ENCODE peak calls at places on chromosome 4, in seven cellular contexts. W, U, K, E, Q, P and Z are unnamed samples.

GRCh38 chr4:145623831-145624230 is 4.6 kb downstream of the MMAA start:
- DNase-seq in W (no peak), U (peak), K (no peak), E (no peak), Q (no peak), P (no peak), Z (no peak)

GRCh38 chr4:2649604-2650114 is 106.5 kb downstream of the TNIP2 start:
- DNase-seq in W (no peak), U (no peak), K (no peak), E (no peak), Q (no peak), P (no peak), Z (no peak)

GRCh38 chr4:123190176-123190575 is 206.4 kb upstream of the SPRY1 start:
- DNase-seq in W (no peak), U (no peak), K (no peak), E (no peak), Q (no peak), P (no peak), Z (no peak)

GRCh38 chr4:8546766-8547107 is 33.5 kb upstream of the GPR78 start:
- DNase-seq in W (no peak), U (no peak), K (no peak), E (no peak), Q (no peak), P (no peak), Z (no peak)

GRCh38 chr4:68855771-68856170 is 40.0 kb downstream of the UGT2B10 start:
- DNase-seq in W (no peak), U (no peak), K (no peak), E (no peak), Q (no peak), P (no peak), Z (no peak)

GRCh38 chr4:14168919-14169318 is 541.4 kb upstream of the BOD1L1 start:
- DNase-seq in W (peak), U (peak), K (peak), E (no peak), Q (peak), P (peak), Z (peak)

GRCh38 chr4:185792384-185793146 is 19.4 kb downstream of the SORBS2 start:
- DNase-seq in W (no peak), U (no peak), K (peak), E (no peak), Q (no peak), P (peak), Z (no peak)

GRCh38 chr4:8394806-8395205 is 45.7 kb downstream of the ACOX3 start:
- DNase-seq in W (no peak), U (no peak), K (no peak), E (peak), Q (no peak), P (peak), Z (no peak)

GRCh38 chr4:174604198-174604597 is 81.9 kb upstream of the HPGD start:
- DNase-seq in W (peak), U (no peak), K (no peak), E (no peak), Q (no peak), P (no peak), Z (no peak)

GRCh38 chr4:147678121-147678520 is 5.8 kb downstream of the PRMT9 start:
- DNase-seq in W (no peak), U (no peak), K (no peak), E (no peak), Q (no peak), P (no peak), Z (no peak)

GRCh38 chr4:187357861-187358260 is 634.2 kb upstream of the FAT1 start:
- DNase-seq in W (peak), U (no peak), K (no peak), E (no peak), Q (no peak), P (no peak), Z (no peak)

GRCh38 chr4:38979511-38980230 is 52.5 kb downstream of the TMEM156 start:
- DNase-seq in W (no peak), U (no peak), K (no peak), E (no peak), Q (no peak), P (no peak), Z (no peak)

GRCh38 chr4:76579596-76580375 is 144.8 kb downstream of the SHROOM3 start:
- DNase-seq in W (no peak), U (no peak), K (peak), E (no peak), Q (no peak), P (no peak), Z (no peak)

GRCh38 chr4:147371661-147372060 is 109.2 kb upstream of the EDNRA start:
- DNase-seq in W (no peak), U (no peak), K (no peak), E (no peak), Q (no peak), P (no peak), Z (no peak)

GRCh38 chr4:109389367-109390118 is 44.1 kb upstream of the SEC24B start:
- DNase-seq in W (no peak), U (no peak), K (no peak), E (no peak), Q (no peak), P (no peak), Z (no peak)

GRCh38 chr4:40349561-40350198 is 14.5 kb downstream of the CHRNA9 start:
- DNase-seq in W (no peak), U (no peak), K (no peak), E (no peak), Q (no peak), P (no peak), Z (no peak)

GRCh38 chr4:98976716-98977115 is 18.8 kb upstream of the METAP1 start:
- DNase-seq in W (no peak), U (no peak), K (no peak), E (no peak), Q (no peak), P (no peak), Z (no peak)

GRCh38 chr4:176383273-176384077 is 63.7 kb downstream of the SPCS3 start:
- DNase-seq in W (no peak), U (no peak), K (no peak), E (no peak), Q (no peak), P (no peak), Z (no peak)

GRCh38 chr4:128298852-128299251 is 11.2 kb upstream of the PGRMC2 start:
- DNase-seq in W (no peak), U (no peak), K (no peak), E (no peak), Q (no peak), P (peak), Z (no peak)

GRCh38 chr4:158016511-158016910 is 156.3 kb downstream of the GASK1B start:
- DNase-seq in W (no peak), U (no peak), K (no peak), E (no peak), Q (no peak), P (no peak), Z (no peak)

GRCh38 chr4:94112644-94113043 is 95.0 kb upstream of the SMARCAD1 start:
- DNase-seq in W (no peak), U (no peak), K (no peak), E (no peak), Q (no peak), P (no peak), Z (no peak)

GRCh38 chr4:41933997-41934812 is 1.0 kb upstream of the TMEM33 start:
- DNase-seq in W (no peak), U (peak), K (no peak), E (no peak), Q (peak), P (peak), Z (peak)

GRCh38 chr4:186844059-186844681 is 120.5 kb upstream of the FAT1 start:
- DNase-seq in W (no peak), U (no peak), K (no peak), E (no peak), Q (no peak), P (peak), Z (peak)

GRCh38 chr4:44760142-44760898 is 34.0 kb upstream of the GNPDA2 start:
- DNase-seq in W (peak), U (peak), K (peak), E (no peak), Q (no peak), P (peak), Z (no peak)

GRCh38 chr4:125838239-125838601 is 523.5 kb downstream of the FAT4 start:
- DNase-seq in W (no peak), U (no peak), K (no peak), E (no peak), Q (no peak), P (no peak), Z (no peak)

GRCh38 chr4:125483278-125483677 is 168.5 kb downstream of the FAT4 start:
- DNase-seq in W (no peak), U (no peak), K (no peak), E (no peak), Q (no peak), P (no peak), Z (no peak)

GRCh38 chr4:126591583-126591982 is 1041.2 kb upstream of the INTU start:
- DNase-seq in W (no peak), U (no peak), K (no peak), E (no peak), Q (no peak), P (no peak), Z (no peak)

GRCh38 chr4:76753814-76754213 is 144.1 kb downstream of the SOWAHB start:
- DNase-seq in W (no peak), U (no peak), K (no peak), E (no peak), Q (no peak), P (no peak), Z (no peak)

GRCh38 chr4:76504613-76505465 is 69.8 kb downstream of the SHROOM3 start:
- DNase-seq in W (peak), U (no peak), K (no peak), E (no peak), Q (no peak), P (peak), Z (no peak)

GRCh38 chr4:78682090-78682489 is 94.1 kb upstream of the BMP2K start:
- DNase-seq in W (no peak), U (no peak), K (no peak), E (no peak), Q (no peak), P (no peak), Z (no peak)